ENCODE peak calls at places on chromosomes 5 and 9, in five cellular contexts. X is HepG2, K is GM12891, G is H1, A is SK-N-SH. I is an unnamed sample.

GRCh38 chr5:181181650-181182565 is 23.1 kb downstream of the TRIM7 start:
- DNase-seq in K (no peak), G (no peak), A (peak), X (peak), I (no peak)

GRCh38 chr5:97601651-97602050 is 418.6 kb upstream of the RIOK2 start:
- DNase-seq in G (no peak), A (no peak), K (no peak), X (no peak), I (no peak)

GRCh38 chr9:134398756-134399155 is 72.5 kb downstream of the RXRA start:
- DNase-seq in X (no peak), A (no peak), G (no peak), K (no peak), I (no peak)

GRCh38 chr5:180347651-180348050 is 5.5 kb downstream of the GFPT2 start:
- DNase-seq in A (no peak), X (no peak), G (no peak), K (no peak), I (no peak)

GRCh38 chr9:93652604-93653592 is 76.5 kb downstream of the PHF2 start:
- DNase-seq in X (no peak), A (no peak), K (no peak), G (no peak), I (no peak)

GRCh38 chr5:132800545-132800944 is 12.6 kb upstream of the SOWAHA start:
- DNase-seq in G (no peak), X (no peak), K (no peak), A (no peak), I (no peak)

GRCh38 chr5:150514708-150515211 is 6.8 kb downstream of the NDST1 start:
- DNase-seq in G (no peak), K (no peak), A (no peak), X (peak), I (no peak)

GRCh38 chr5:61919920-61920319 is 386.1 kb upstream of the KIF2A start:
- DNase-seq in X (peak), K (no peak), A (no peak), G (no peak), I (no peak)

GRCh38 chr9:131667576-131667975 is 72.3 kb downstream of the RAPGEF1 start:
- DNase-seq in A (no peak), X (no peak), G (no peak), K (no peak), I (no peak)

GRCh38 chr5:81896764-81897163 is 75.1 kb upstream of the ATG10 start:
- DNase-seq in X (no peak), K (no peak), A (no peak), G (no peak), I (no peak)

GRCh38 chr9:97484134-97484533 is 17.3 kb upstream of the TMOD1 start:
- DNase-seq in X (no peak), A (no peak), K (no peak), G (no peak), I (no peak)

GRCh38 chr5:102999191-102999590 is 120.7 kb downstream of the GIN1 start:
- DNase-seq in K (no peak), A (no peak), X (no peak), G (no peak), I (no peak)

GRCh38 chr5:81420039-81420667 is 26.2 kb upstream of the ACOT12 start:
- DNase-seq in A (no peak), X (no peak), K (no peak), G (no peak), I (no peak)

GRCh38 chr9:131271506-131271931 is 4.8 kb downstream of the FAM78A start:
- DNase-seq in X (no peak), A (no peak), G (no peak), K (no peak), I (no peak)

GRCh38 chr9:137396227-137396626 is 26.7 kb downstream of the EXD3 start:
- DNase-seq in X (peak), A (no peak), K (no peak), G (no peak), I (no peak)

GRCh38 chr5:113804264-113804663 is 290.8 kb downstream of the YTHDC2 start:
- DNase-seq in K (no peak), X (no peak), A (no peak), G (no peak), I (no peak)

GRCh38 chr9:100317706-100318105 is 35.0 kb downstream of the TEX10 start:
- DNase-seq in X (no peak), G (no peak), A (no peak), K (no peak), I (no peak)

GRCh38 chr5:111083323-111083722 is 8.8 kb upstream of the WDR36 start:
- DNase-seq in K (no peak), A (no peak), G (no peak), X (no peak), I (no peak)

GRCh38 chr5:98570010-98570409 is 203.5 kb upstream of the RGMB start:
- DNase-seq in G (no peak), K (no peak), X (no peak), A (no peak), I (no peak)

GRCh38 chr5:75466317-75466716 is 45.1 kb downstream of the CERT1 start:
- DNase-seq in A (no peak), G (no peak), X (no peak), K (no peak), I (no peak)

GRCh38 chr5:125277494-125278154 is 531.2 kb upstream of the ZNF608 start:
- DNase-seq in X (peak), G (no peak), K (no peak), A (no peak), I (no peak)

GRCh38 chr5:95728494-95729114 is 2.5 kb upstream of the RHOBTB3 start:
- DNase-seq in K (no peak), A (no peak), G (no peak), X (no peak), I (no peak)

GRCh38 chr5:59321631-59322030 is 571.9 kb downstream of the PDE4D start:
- DNase-seq in X (no peak), G (no peak), K (no peak), A (no peak), I (no peak)

GRCh38 chr9:22203371-22204138 is 194.4 kb upstream of the CDKN2B start:
- DNase-seq in G (no peak), A (no peak), X (no peak), K (no peak), I (no peak)

GRCh38 chr5:69531010-69531785 is 28.8 kb upstream of the GTF2H2C start:
- DNase-seq in X (no peak), A (no peak), K (no peak), G (no peak), I (no peak)

GRCh38 chr9:127612993-127613954 is 1.2 kb downstream of the STXBP1 start:
- DNase-seq in A (peak), K (no peak), X (no peak), G (no peak), I (no peak)
- TF ChIP-seq POLR2AphosphoS5 in A (no peak), K (no peak), X (no peak), G (no peak), I (no peak)

GRCh38 chr5:154358410-154359221 is 87.2 kb upstream of the SAP30L start:
- DNase-seq in G (no peak), K (no peak), X (no peak), A (no peak), I (no peak)
- TF ChIP-seq TAF1 in G (no peak), K (no peak), X (no peak), A (no peak), I (no peak)

DNA sequence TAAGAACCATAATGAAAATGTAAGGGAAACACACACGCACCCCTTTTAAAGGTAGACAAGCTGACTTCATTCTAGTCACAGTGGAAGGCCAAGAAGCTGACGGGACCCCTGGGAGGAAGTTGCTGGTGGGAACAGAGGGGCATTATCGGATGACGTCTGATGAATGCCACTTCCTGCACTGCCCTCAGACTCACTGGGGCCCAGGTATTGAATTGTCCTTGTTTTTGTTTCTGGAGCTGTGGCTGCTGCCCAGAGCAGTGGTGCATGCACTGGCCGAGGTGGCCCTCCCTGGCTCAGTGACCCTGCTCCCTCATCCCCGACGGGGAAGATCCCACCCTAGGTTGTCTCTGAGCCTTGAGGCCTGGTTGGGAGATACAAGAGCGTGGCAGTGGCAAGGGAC is 15.3 kb upstream of the RPL26L1 start:
- DNase-seq in X (no peak), G (no peak), A (no peak), K (no peak), I (no peak)
- TF ChIP-seq POLR2AphosphoS5 in X (no peak), G (no peak), A (no peak), K (no peak), I (no peak)

DNA sequence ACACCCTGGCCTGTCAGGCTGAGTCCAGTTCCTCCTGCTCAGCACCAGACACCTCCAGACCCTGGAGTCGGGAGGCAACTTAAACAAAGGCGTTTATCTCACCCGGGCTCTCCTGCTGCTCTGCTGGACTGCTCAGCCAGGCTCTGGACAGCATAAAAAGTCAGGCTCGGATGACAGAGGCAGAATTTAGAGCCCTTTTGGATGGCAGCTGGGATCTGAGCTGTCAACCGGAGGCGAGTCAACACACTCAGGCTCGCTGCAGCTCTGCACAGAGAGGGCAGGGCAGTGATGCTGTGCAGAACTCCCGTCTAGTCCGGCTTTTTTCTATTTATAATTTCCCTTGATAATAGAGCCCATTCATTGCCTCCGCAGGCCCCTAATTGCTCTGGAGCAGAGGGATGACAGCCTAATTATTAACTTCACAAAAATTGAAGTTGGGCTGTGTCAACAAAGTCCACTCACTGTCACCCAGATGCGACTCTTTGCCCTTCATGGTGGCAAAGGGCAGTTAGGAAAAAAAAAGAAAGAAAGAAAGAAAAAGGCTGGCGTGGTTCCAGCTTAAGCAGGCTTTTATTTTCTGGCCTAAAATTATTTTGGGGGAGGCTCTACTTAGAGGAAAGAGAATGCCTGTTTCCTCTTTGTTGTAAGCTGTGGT is 37.6 kb downstream of the STC2 start:
- DNase-seq in X (peak), K (no peak), G (no peak), A (peak), I (no peak)
- TF ChIP-seq TAF1 in X (no peak), K (no peak), G (no peak), A (no peak), I (no peak)

DNA sequence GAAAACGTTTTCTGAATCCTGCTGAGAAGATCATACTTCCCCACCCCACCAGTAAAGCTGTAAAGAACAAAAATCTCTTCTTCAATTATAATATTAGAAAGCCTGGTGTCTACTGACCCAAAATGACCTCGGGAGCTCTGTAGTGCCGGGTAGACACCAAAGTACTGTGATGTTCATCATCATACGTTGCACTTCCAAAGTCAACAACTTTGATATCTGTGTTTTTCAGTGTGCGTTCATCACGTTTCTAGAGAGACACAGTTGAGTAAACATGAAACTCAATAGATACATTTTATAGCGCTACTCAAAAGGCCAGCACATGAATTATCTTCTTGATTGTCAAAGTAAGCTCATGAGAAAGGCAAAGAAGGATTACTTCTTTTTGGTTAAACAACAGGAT is 14.6 kb downstream of the CLK4 start:
- DNase-seq in G (no peak), A (no peak), K (no peak), X (no peak), I (no peak)
- TF ChIP-seq POLR2AphosphoS5 in G (no peak), A (no peak), K (no peak), X (no peak), I (no peak)

I was measured in GM12892.